ENCODE peak calls at places on chromosomes 12 and 14, in seven cellular contexts. H is colonic mucosa; K is NCI-H510A treated with DMSO at 0.1 percent for 48 hours; U is frontal cortex; E is activated T-cell treated with anti-CD3 and anti-CD28 coated beads for 1 hour; C is stimulated activated CD8-positive, alpha-beta memory T cell treated with anti-CD3 and anti-CD28 coated beads, Interleukin-15, amount 100 ng/mL, for 48 hours; I is endothelial cell. V is an unnamed sample.

GRCh38 chr12:88834226-88834625 is 254.0 kb upstream of the KITLG start:
- DNase-seq in H (no peak), K (no peak), U (no peak), E (no peak), C (no peak), I (no peak), V (no peak)

GRCh38 chr12:46959484-46959883 is 119.9 kb upstream of the PCED1B start:
- DNase-seq in H (no peak), K (no peak), U (no peak), E (no peak), C (no peak), I (no peak), V (no peak)

GRCh38 chr14:30298266-30298795 is 260.6 kb upstream of the G2E3 start:
- DNase-seq in H (no peak), K (no peak), U (no peak), E (no peak), C (no peak), I (no peak), V (no peak)

GRCh38 chr14:66495214-66496098 is 9.3 kb downstream of the CCDC196 start:
- DNase-seq in H (peak; percentile 60), K (peak; percentile 40), U (no peak), E (peak; percentile 6), C (no peak), I (peak; percentile 15), V (peak; percentile 52)

GRCh38 chr14:65478596-65478995 is 66.1 kb downstream of the FUT8 start:
- DNase-seq in H (no peak), K (peak; percentile 56), U (no peak), E (no peak), C (no peak), I (no peak), V (no peak)

GRCh38 chr14:95220663-95221231 is 63.4 kb upstream of the DICER1 start:
- DNase-seq in H (no peak), K (no peak), U (no peak), E (no peak), C (no peak), I (no peak), V (no peak)

GRCh38 chr12:130254476-130255276 is 83.0 kb upstream of the PIWIL1 start:
- DNase-seq in H (no peak), K (peak; percentile 85), U (peak; percentile 47), E (no peak), C (no peak), I (no peak), V (no peak)

GRCh38 chr14:24852312-24853060 is 197.5 kb downstream of the STXBP6 start:
- DNase-seq in H (peak; percentile 69), K (no peak), U (no peak), E (no peak), C (no peak), I (no peak), V (no peak)

GRCh38 chr14:68140111-68140741 is 320.6 kb downstream of the RAD51B start:
- DNase-seq in H (peak; percentile 74), K (peak; percentile 54), U (no peak), E (no peak), C (no peak), I (peak; percentile 10), V (no peak)

GRCh38 chr14:56357478-56357877 is 222.1 kb upstream of the TMEM260 start:
- DNase-seq in H (no peak), K (no peak), U (no peak), E (no peak), C (no peak), I (no peak), V (no peak)

GRCh38 chr14:99035712-99036593 is 236.0 kb downstream of the BCL11B start:
- DNase-seq in H (peak; percentile 67), K (no peak), U (peak; percentile 52), E (no peak), C (no peak), I (peak; percentile 38), V (no peak)

GRCh38 chr12:56431850-56432249 is 17.4 kb downstream of the TIMELESS start:
- DNase-seq in H (no peak), K (no peak), U (no peak), E (no peak), C (no peak), I (no peak), V (no peak)

GRCh38 chr14:22488522-22489246 is 100.3 kb downstream of the DAD1 start:
- DNase-seq in H (no peak), K (no peak), U (no peak), E (no peak), C (no peak), I (no peak), V (no peak)

GRCh38 chr12:64923536-64923935 is 99.1 kb downstream of the TBC1D30 start:
- DNase-seq in H (no peak), K (no peak), U (no peak), E (no peak), C (no peak), I (no peak), V (no peak)

GRCh38 chr12:5487971-5488955 is 56.4 kb downstream of the NTF3 start:
- DNase-seq in H (no peak), K (no peak), U (no peak), E (no peak), C (no peak), I (no peak), V (no peak)

GRCh38 chr14:83463500-83464098 is 1929.9 kb upstream of the SEL1L start:
- DNase-seq in H (peak; percentile 33), K (peak; percentile 5), U (no peak), E (no peak), C (no peak), I (peak; percentile 70), V (no peak)

GRCh38 chr12:99213047-99213446 is 434.5 kb upstream of the GARIN6 start:
- DNase-seq in H (no peak), K (no peak), U (no peak), E (no peak), C (no peak), I (no peak), V (no peak)

GRCh38 chr14:101230851-101231550 is 327.5 kb upstream of the RTL1 start:
- DNase-seq in H (no peak), K (no peak), U (no peak), E (no peak), C (no peak), I (no peak), V (peak; percentile 40)

GRCh38 chr12:107277850-107278249 is 184.5 kb upstream of the CRY1 start:
- DNase-seq in H (no peak), K (no peak), U (no peak), E (no peak), C (no peak), I (no peak), V (no peak)

GRCh38 chr12:25970082-25970481 is 11.6 kb downstream of the RASSF8 start:
- DNase-seq in H (no peak), K (no peak), U (no peak), E (no peak), C (no peak), I (no peak), V (no peak)

GRCh38 chr12:117362391-117362790 is 965 bp upstream of the NOS1 start:
- DNase-seq in H (no peak), K (no peak), U (no peak), E (no peak), C (no peak), I (no peak), V (no peak)

GRCh38 chr14:54392131-54392859 is 4.5 kb upstream of the CDKN3 start:
- DNase-seq in H (no peak), K (no peak), U (no peak), E (no peak), C (no peak), I (no peak), V (no peak)

GRCh38 chr12:109111775-109112491 is 4.5 kb upstream of the ACACB start:
- DNase-seq in H (peak; percentile 85), K (peak; percentile 61), U (peak; percentile 61), E (peak; percentile 46), C (no peak), I (peak; percentile 64), V (peak; percentile 65)

GRCh38 chr14:99158150-99158549 is 113.8 kb downstream of the BCL11B start:
- DNase-seq in H (no peak), K (no peak), U (no peak), E (no peak), C (no peak), I (no peak), V (no peak)

GRCh38 chr14:50882932-50883826 is 11.3 kb downstream of the ABHD12B start:
- DNase-seq in H (peak; percentile 47), K (peak; percentile 3), U (no peak), E (no peak), C (no peak), I (no peak), V (no peak)

GRCh38 chr14:33120966-33121365 is 182.3 kb downstream of the NPAS3 start:
- DNase-seq in H (no peak), K (no peak), U (no peak), E (no peak), C (no peak), I (no peak), V (no peak)

GRCh38 chr12:103841690-103842584 is 903 bp upstream of the NT5DC3 start:
- DNase-seq in H (peak; percentile 56), K (no peak), U (peak; percentile 24), E (peak; percentile 3), C (peak; percentile 49), I (peak; percentile 50), V (peak; percentile 91)

GRCh38 chr14:105182296-105183020 is 1.3 kb upstream of the NUDT14 start:
- DNase-seq in H (no peak), K (no peak), U (no peak), E (no peak), C (no peak), I (no peak), V (no peak)

GRCh38 chr14:77880056-77880455 is 80.1 kb downstream of the ADCK1 start:
- DNase-seq in H (no peak), K (no peak), U (no peak), E (no peak), C (no peak), I (no peak), V (no peak)

GRCh38 chr14:54715811-54716210 is 148.9 kb downstream of the SAMD4A start:
- DNase-seq in H (no peak), K (no peak), U (no peak), E (no peak), C (no peak), I (no peak), V (no peak)

GRCh38 chr12:116887244-116887643 is 6.0 kb upstream of the HRK start:
- DNase-seq in H (no peak), K (no peak), U (no peak), E (no peak), C (no peak), I (no peak), V (no peak)